ENCODE peak calls at places on chromosomes 11 and 22, in five cellular contexts. M, A, P, D and F are unnamed samples.
A peak's percentile ranks its signal among the peaks of the same experiment; 100 is the strongest.

GRCh38 chr11:15936011-15936410 is 420.3 kb downstream of the SOX6 start:
- DNase-seq in P (no peak), M (no peak), A (no peak), D (no peak), F (no peak)

GRCh38 chr11:108037211-108037610 is 28.5 kb downstream of the CUL5 start:
- DNase-seq in M (no peak), D (no peak), P (no peak), A (no peak), F (no peak)

GRCh38 chr11:131463162-131463561 is 92.7 kb downstream of the NTM start:
- DNase-seq in M (no peak), D (no peak), P (no peak), A (no peak), F (no peak)

GRCh38 chr11:20256925-20257324 is 96.7 kb upstream of the DBX1 start:
- DNase-seq in M (no peak), P (no peak), A (no peak), D (no peak), F (no peak)

GRCh38 chr11:40391679-40392078 is 1067.8 kb downstream of the LRRC4C start:
- DNase-seq in P (no peak), M (no peak), A (no peak), D (no peak), F (no peak)

GRCh38 chr22:44398791-44399190 is 86.0 kb upstream of the SHISAL1 start:
- DNase-seq in A (no peak), D (no peak), P (no peak), M (no peak), F (no peak)

GRCh38 chr11:76669901-76670474 is 559 bp downstream of the LRRC32 start:
- DNase-seq in D (no peak), A (peak; percentile 67), M (peak; percentile 43), P (no peak), F (no peak)

GRCh38 chr11:112166561-112166960 is 611 bp upstream of the TEX12 start:
- DNase-seq in D (no peak), A (no peak), M (no peak), P (no peak), F (no peak)

GRCh38 chr11:45652781-45653180 is 12.6 kb downstream of the CHST1 start:
- DNase-seq in D (no peak), P (no peak), A (no peak), M (no peak), F (no peak)

GRCh38 chr11:64864473-64865285 is 13.7 kb downstream of the EHD1 start:
- DNase-seq in P (no peak), D (no peak), A (peak; percentile 90), M (peak; percentile 46), F (peak; percentile 66)

GRCh38 chr22:20805972-20806471 is 32.1 kb downstream of the SERPIND1 start:
- DNase-seq in D (no peak), A (peak; percentile 27), M (no peak), P (no peak), F (no peak)

GRCh38 chr11:36376315-36376887 is 80.3 kb downstream of the PRR5L start:
- DNase-seq in M (peak; percentile 22), D (no peak), P (no peak), A (peak; percentile 54), F (no peak)

GRCh38 chr11:119727523-119728081 is 1.4 kb downstream of the NECTIN1 start:
- DNase-seq in M (peak; percentile 43), D (no peak), P (peak; percentile 54), A (peak; percentile 2), F (peak; percentile 64)

GRCh38 chr22:38941488-38941987 is 15.9 kb upstream of the APOBEC3A start:
- DNase-seq in A (no peak), P (peak; percentile 52), M (no peak), D (no peak), F (peak; percentile 76)

GRCh38 chr11:60795291-60795690 is 10.2 kb downstream of the MS4A10 start:
- DNase-seq in P (no peak), D (no peak), M (no peak), A (no peak), F (no peak)

GRCh38 chr22:31305194-31305593 is 12.9 kb upstream of the PIK3IP1 start:
- DNase-seq in P (no peak), D (no peak), M (no peak), A (no peak), F (no peak)

GRCh38 chr11:45233121-45233803 is 52.9 kb downstream of the SYT13 start:
- DNase-seq in D (peak; percentile 36), A (peak; percentile 68), M (peak; percentile 68), P (peak; percentile 86), F (peak; percentile 86)

GRCh38 chr11:108340958-108341357 is 118.1 kb downstream of the ATM start:
- DNase-seq in M (no peak), A (no peak), P (no peak), D (peak; percentile 17), F (no peak)

GRCh38 chr11:74710291-74710938 is 20.8 kb downstream of the CHRDL2 start:
- DNase-seq in M (peak; percentile 32), A (peak; percentile 20), D (no peak), P (no peak), F (no peak)

GRCh38 chr11:70456921-70457532 is 58.7 kb downstream of the CTTN start:
- DNase-seq in A (peak; percentile 43), M (no peak), D (no peak), P (no peak), F (no peak)

GRCh38 chr22:49368976-49369725 is 458.5 kb downstream of the BRD1 start:
- DNase-seq in M (no peak), P (no peak), A (no peak), D (no peak), F (no peak)

GRCh38 chr11:126834573-126834972 is 166.0 kb downstream of the KIRREL3 start:
- DNase-seq in A (no peak), D (no peak), P (no peak), M (no peak), F (no peak)

GRCh38 chr11:96470521-96470920 is 80.7 kb downstream of the JRKL start:
- DNase-seq in A (no peak), P (no peak), M (no peak), D (no peak), F (no peak)